ENCODE peak calls at places on chromosome 17, in ten cellular contexts. One of them, this sample, is unnamed. For H3K4me1, the result is how much of the 10 kb centered on the place peaks cover.

GRCh38 chr17:11943759-11944347 is 53.4 kb downstream of the ZNF18 start:
- DNase-seq in prostate gland: peak
- DNase-seq in body of pancreas: no peak
- DNase-seq in left ventricle myocardium inferior: no peak
- DNase-seq in lung: no peak
- DNase-seq in heart left ventricle: no peak
- DNase-seq in endodermal cell: no peak
- DNase-seq in tibial artery: no peak
- DNase-seq in neuronal stem cell: no peak
- DNase-seq in HCT116: no peak
- DNase-seq in this sample: no peak

GRCh38 chr17:71948703-71949422 is 172.0 kb upstream of the SOX9 start:
- DNase-seq in prostate gland: peak
- DNase-seq in body of pancreas: no peak
- DNase-seq in left ventricle myocardium inferior: no peak
- DNase-seq in lung: no peak
- DNase-seq in heart left ventricle: no peak
- DNase-seq in endodermal cell: no peak
- DNase-seq in tibial artery: no peak
- DNase-seq in neuronal stem cell: no peak
- DNase-seq in HCT116: no peak
- DNase-seq in this sample: no peak

GRCh38 chr17:79979841-79980215 is 55.8 kb downstream of the TBC1D16 start:
- DNase-seq in prostate gland: no peak
- DNase-seq in body of pancreas: peak
- DNase-seq in left ventricle myocardium inferior: no peak
- DNase-seq in lung: no peak
- DNase-seq in heart left ventricle: no peak
- DNase-seq in endodermal cell: peak
- DNase-seq in tibial artery: no peak
- DNase-seq in neuronal stem cell: no peak
- DNase-seq in HCT116: no peak
- DNase-seq in this sample: no peak

GRCh38 chr17:70137451-70138230 is 31.7 kb upstream of the KCNJ2 start:
- DNase-seq in prostate gland: peak
- DNase-seq in body of pancreas: peak
- DNase-seq in left ventricle myocardium inferior: no peak
- DNase-seq in lung: peak
- DNase-seq in heart left ventricle: peak
- DNase-seq in endodermal cell: peak
- DNase-seq in tibial artery: peak
- DNase-seq in neuronal stem cell: no peak
- DNase-seq in HCT116: no peak
- DNase-seq in this sample: no peak

GRCh38 chr17:73519011-73519410 is 125.2 kb downstream of the SDK2 start:
- DNase-seq in prostate gland: no peak
- DNase-seq in body of pancreas: no peak
- DNase-seq in left ventricle myocardium inferior: no peak
- DNase-seq in lung: no peak
- DNase-seq in heart left ventricle: no peak
- DNase-seq in endodermal cell: no peak
- DNase-seq in tibial artery: no peak
- DNase-seq in neuronal stem cell: no peak
- DNase-seq in HCT116: no peak
- DNase-seq in this sample: no peak

GRCh38 chr17:73232587-73233373 is 28.9 kb downstream of the CPSF4L start:
- DNase-seq in prostate gland: peak
- DNase-seq in body of pancreas: peak
- DNase-seq in left ventricle myocardium inferior: no peak
- DNase-seq in lung: no peak
- DNase-seq in heart left ventricle: no peak
- DNase-seq in endodermal cell: no peak
- DNase-seq in tibial artery: peak
- DNase-seq in neuronal stem cell: no peak
- DNase-seq in HCT116: no peak
- DNase-seq in this sample: no peak

GRCh38 chr17:70235252-70235651 is 65.9 kb downstream of the KCNJ2 start:
- DNase-seq in prostate gland: no peak
- DNase-seq in body of pancreas: no peak
- DNase-seq in left ventricle myocardium inferior: no peak
- DNase-seq in lung: no peak
- DNase-seq in heart left ventricle: no peak
- DNase-seq in endodermal cell: no peak
- DNase-seq in tibial artery: no peak
- DNase-seq in neuronal stem cell: no peak
- DNase-seq in HCT116: no peak
- DNase-seq in this sample: no peak

GRCh38 chr17:73770115-73770848 is 126.0 kb upstream of the SDK2 start:
- DNase-seq in prostate gland: peak
- DNase-seq in body of pancreas: peak
- DNase-seq in left ventricle myocardium inferior: peak
- DNase-seq in lung: peak
- DNase-seq in heart left ventricle: peak
- DNase-seq in endodermal cell: no peak
- DNase-seq in tibial artery: peak
- DNase-seq in neuronal stem cell: no peak
- DNase-seq in HCT116: peak
- DNase-seq in this sample: no peak

GRCh38 chr17:66414528-66415175 is 112.2 kb downstream of the PRKCA start:
- DNase-seq in prostate gland: no peak
- DNase-seq in body of pancreas: peak
- DNase-seq in left ventricle myocardium inferior: no peak
- DNase-seq in lung: no peak
- DNase-seq in heart left ventricle: no peak
- DNase-seq in endodermal cell: no peak
- DNase-seq in tibial artery: no peak
- DNase-seq in neuronal stem cell: no peak
- DNase-seq in HCT116: no peak
- DNase-seq in this sample: no peak

GRCh38 chr17:50047488-50048126 is 8.3 kb upstream of the ITGA3 start:
- DNase-seq in prostate gland: no peak
- DNase-seq in body of pancreas: no peak
- DNase-seq in left ventricle myocardium inferior: no peak
- DNase-seq in lung: no peak
- DNase-seq in heart left ventricle: no peak
- DNase-seq in endodermal cell: peak
- DNase-seq in tibial artery: no peak
- DNase-seq in neuronal stem cell: no peak
- DNase-seq in HCT116: no peak
- DNase-seq in this sample: no peak
- H3K4me1 ChIP-seq in prostate gland: under half
- H3K4me1 ChIP-seq in body of pancreas: under half
- H3K4me1 ChIP-seq in left ventricle myocardium inferior: under half
- H3K4me1 ChIP-seq in lung: half or more
- H3K4me1 ChIP-seq in heart left ventricle: under half
- H3K4me1 ChIP-seq in endodermal cell: under half
- H3K4me1 ChIP-seq in tibial artery: under half
- H3K4me1 ChIP-seq in neuronal stem cell: under half
- H3K4me1 ChIP-seq in HCT116: half or more
- H3K4me1 ChIP-seq in this sample: under half

DNA sequence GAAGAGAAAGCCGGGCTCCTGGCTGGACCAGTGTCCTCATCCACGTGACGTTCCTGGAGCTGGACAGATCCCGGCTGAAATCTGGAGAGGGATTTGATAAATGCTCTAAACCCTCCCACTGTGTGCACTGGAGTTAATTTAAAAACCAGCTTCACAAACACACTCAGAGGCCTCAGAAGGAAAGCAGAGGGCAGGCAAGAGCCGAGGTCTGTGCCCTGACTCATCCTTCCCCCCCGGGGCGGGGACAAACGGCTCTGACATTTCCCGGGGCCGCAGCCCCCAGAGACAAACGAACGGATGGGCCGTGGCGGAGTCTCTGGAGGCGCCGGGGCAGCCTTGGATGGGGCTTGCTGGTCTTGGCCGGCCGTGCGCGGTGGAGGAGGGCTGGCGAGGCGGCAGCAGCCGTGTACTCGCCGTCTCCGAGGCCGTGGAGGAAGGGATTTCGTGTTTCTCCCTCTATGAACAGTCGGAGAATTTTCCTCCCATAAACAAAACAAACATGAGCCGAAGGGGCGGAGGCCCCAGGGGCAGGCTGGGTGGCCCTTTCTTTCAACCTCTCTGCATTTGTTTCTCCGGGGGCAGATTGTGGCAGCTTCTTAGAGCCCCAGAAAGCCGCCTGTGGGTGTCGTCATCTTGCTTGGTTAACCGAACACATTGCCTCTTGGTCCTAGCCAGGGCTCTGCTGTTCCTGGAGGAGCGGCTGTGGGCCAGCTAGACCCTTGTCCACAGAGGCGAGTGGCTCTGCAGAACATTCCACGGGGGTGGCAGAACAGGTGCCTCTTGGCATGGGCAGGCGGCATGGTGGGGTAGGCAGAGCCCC is 94.3 kb downstream of the NTN1 start:
- DNase-seq in prostate gland: peak
- DNase-seq in body of pancreas: peak
- DNase-seq in left ventricle myocardium inferior: peak
- DNase-seq in lung: no peak
- DNase-seq in heart left ventricle: peak
- DNase-seq in endodermal cell: peak
- DNase-seq in tibial artery: peak
- DNase-seq in neuronal stem cell: peak
- DNase-seq in HCT116: no peak
- DNase-seq in this sample: no peak
- H3K4me3 ChIP-seq in prostate gland: peak
- H3K4me3 ChIP-seq in body of pancreas: no peak
- H3K4me3 ChIP-seq in left ventricle myocardium inferior: peak
- H3K4me3 ChIP-seq in lung: no peak
- H3K4me3 ChIP-seq in heart left ventricle: peak
- H3K4me3 ChIP-seq in endodermal cell: no peak
- H3K4me3 ChIP-seq in tibial artery: peak
- H3K4me3 ChIP-seq in neuronal stem cell: peak
- H3K4me3 ChIP-seq in HCT116: no peak
- H3K4me3 ChIP-seq in this sample: peak

GRCh38 chr17:81349397-81350319 is 45.6 kb upstream of the BAHCC1 start:
- DNase-seq in prostate gland: no peak
- DNase-seq in body of pancreas: no peak
- DNase-seq in left ventricle myocardium inferior: no peak
- DNase-seq in lung: no peak
- DNase-seq in heart left ventricle: no peak
- DNase-seq in endodermal cell: peak
- DNase-seq in tibial artery: no peak
- DNase-seq in neuronal stem cell: no peak
- DNase-seq in HCT116: peak
- DNase-seq in this sample: no peak
- H3K27ac ChIP-seq in prostate gland: no peak
- H3K27ac ChIP-seq in body of pancreas: peak
- H3K27ac ChIP-seq in left ventricle myocardium inferior: peak
- H3K27ac ChIP-seq in lung: no peak
- H3K27ac ChIP-seq in heart left ventricle: no peak
- H3K27ac ChIP-seq in endodermal cell: peak
- H3K27ac ChIP-seq in tibial artery: no peak
- H3K27ac ChIP-seq in neuronal stem cell: no peak
- H3K27ac ChIP-seq in HCT116: peak
- H3K27ac ChIP-seq in this sample: peak

GRCh38 chr17:39636927-39637736 is at the start of gene STARD3:
- DNase-seq in prostate gland: peak
- DNase-seq in body of pancreas: peak
- DNase-seq in left ventricle myocardium inferior: peak
- DNase-seq in lung: peak
- DNase-seq in heart left ventricle: peak
- DNase-seq in endodermal cell: peak
- DNase-seq in tibial artery: peak
- DNase-seq in neuronal stem cell: peak
- DNase-seq in HCT116: peak
- DNase-seq in this sample: peak

GRCh38 chr17:39634384-39634871 is 2.5 kb upstream of the STARD3 start:
- DNase-seq in prostate gland: no peak
- DNase-seq in body of pancreas: no peak
- DNase-seq in left ventricle myocardium inferior: no peak
- DNase-seq in lung: no peak
- DNase-seq in heart left ventricle: no peak
- DNase-seq in endodermal cell: no peak
- DNase-seq in tibial artery: no peak
- DNase-seq in neuronal stem cell: no peak
- DNase-seq in HCT116: no peak
- DNase-seq in this sample: no peak

GRCh38 chr17:39633570-39634183 is 3.3 kb upstream of the STARD3 start:
- DNase-seq in prostate gland: no peak
- DNase-seq in body of pancreas: no peak
- DNase-seq in left ventricle myocardium inferior: no peak
- DNase-seq in lung: no peak
- DNase-seq in heart left ventricle: no peak
- DNase-seq in endodermal cell: no peak
- DNase-seq in tibial artery: no peak
- DNase-seq in neuronal stem cell: no peak
- DNase-seq in HCT116: no peak
- DNase-seq in this sample: no peak

GRCh38 chr17:39636587-39636926 is 387 bp upstream of the STARD3 start:
- DNase-seq in prostate gland: no peak
- DNase-seq in body of pancreas: no peak
- DNase-seq in left ventricle myocardium inferior: no peak
- DNase-seq in lung: no peak
- DNase-seq in heart left ventricle: no peak
- DNase-seq in endodermal cell: no peak
- DNase-seq in tibial artery: no peak
- DNase-seq in neuronal stem cell: no peak
- DNase-seq in HCT116: no peak
- DNase-seq in this sample: no peak

GRCh38 chr17:39635614-39636176 is 1.2 kb upstream of the STARD3 start:
- DNase-seq in prostate gland: no peak
- DNase-seq in body of pancreas: no peak
- DNase-seq in left ventricle myocardium inferior: no peak
- DNase-seq in lung: no peak
- DNase-seq in heart left ventricle: no peak
- DNase-seq in endodermal cell: peak
- DNase-seq in tibial artery: no peak
- DNase-seq in neuronal stem cell: no peak
- DNase-seq in HCT116: no peak
- DNase-seq in this sample: no peak
- H3K4me1 ChIP-seq in prostate gland: under half
- H3K4me1 ChIP-seq in body of pancreas: half or more
- H3K4me1 ChIP-seq in left ventricle myocardium inferior: half or more
- H3K4me1 ChIP-seq in lung: under half
- H3K4me1 ChIP-seq in heart left ventricle: under half
- H3K4me1 ChIP-seq in endodermal cell: under half
- H3K4me1 ChIP-seq in tibial artery: under half
- H3K4me1 ChIP-seq in neuronal stem cell: under half
- H3K4me1 ChIP-seq in HCT116: half or more
- H3K4me1 ChIP-seq in this sample: under half

GRCh38 chr17:31355935-31356334 is 34.5 kb upstream of the EVI2A start:
- DNase-seq in prostate gland: no peak
- DNase-seq in body of pancreas: no peak
- DNase-seq in left ventricle myocardium inferior: no peak
- DNase-seq in lung: no peak
- DNase-seq in heart left ventricle: no peak
- DNase-seq in endodermal cell: no peak
- DNase-seq in tibial artery: no peak
- DNase-seq in neuronal stem cell: no peak
- DNase-seq in HCT116: no peak
- DNase-seq in this sample: no peak

DNA sequence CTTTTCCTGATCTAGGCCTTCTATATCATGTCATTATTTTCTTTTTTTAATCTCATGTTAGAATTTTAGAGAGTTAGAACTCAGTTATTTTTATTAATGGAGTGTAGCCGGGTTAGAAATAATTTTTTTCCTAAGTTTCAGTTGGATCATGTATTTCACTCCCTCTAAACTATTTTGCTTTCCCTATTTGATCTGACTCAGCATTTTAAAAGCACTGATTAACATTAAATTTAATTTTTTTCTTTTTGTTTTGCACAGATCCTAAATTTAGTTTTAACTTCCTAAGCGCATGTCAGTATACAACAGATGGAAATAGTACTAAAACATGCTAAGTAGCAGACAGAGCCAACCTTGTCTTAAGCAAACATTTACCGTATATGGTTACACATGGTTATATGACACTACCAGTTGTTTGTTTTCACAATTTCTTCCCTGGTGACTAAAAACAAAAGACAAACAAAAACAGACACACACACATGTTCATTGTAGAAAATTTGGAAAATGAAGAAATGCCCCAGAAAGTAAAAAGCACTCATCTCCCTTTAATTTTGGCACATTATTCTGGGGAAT is 33.6 kb upstream of the RAB11FIP4 start:
- DNase-seq in prostate gland: no peak
- DNase-seq in body of pancreas: no peak
- DNase-seq in left ventricle myocardium inferior: no peak
- DNase-seq in lung: no peak
- DNase-seq in heart left ventricle: no peak
- DNase-seq in endodermal cell: no peak
- DNase-seq in tibial artery: no peak
- DNase-seq in neuronal stem cell: no peak
- DNase-seq in HCT116: no peak
- DNase-seq in this sample: no peak
- H3K4me3 ChIP-seq in prostate gland: no peak
- H3K4me3 ChIP-seq in body of pancreas: no peak
- H3K4me3 ChIP-seq in left ventricle myocardium inferior: no peak
- H3K4me3 ChIP-seq in lung: no peak
- H3K4me3 ChIP-seq in heart left ventricle: no peak
- H3K4me3 ChIP-seq in endodermal cell: no peak
- H3K4me3 ChIP-seq in tibial artery: no peak
- H3K4me3 ChIP-seq in neuronal stem cell: no peak
- H3K4me3 ChIP-seq in HCT116: no peak
- H3K4me3 ChIP-seq in this sample: no peak